ENCODE peak calls at places on chromosomes 6 and 20, in six cellular contexts. M is H1, L is H9, B is IMR-90, V is mesenchymal stem cell, E is neuronal stem cell. I is an unnamed sample.

GRCh38 chr6:118325220-118325860 is 222.8 kb upstream of the PLN start:
- DNase-seq in L (no peak), M (no peak), V (peak; percentile 38), E (no peak), B (peak; percentile 14), I (no peak)

GRCh38 chr20:1327241-1327653 is 1.7 kb downstream of the SDCBP2 start:
- DNase-seq in L (peak; percentile 25), B (peak; percentile 79), M (peak; percentile 27), E (no peak), V (peak; percentile 81), I (no peak)

GRCh38 chr6:19616022-19616421 is 221.1 kb upstream of the ID4 start:
- DNase-seq in B (no peak), V (no peak), L (no peak), E (no peak), M (no peak), I (no peak)

GRCh38 chr6:124372076-124372475 is 568.4 kb downstream of the NKAIN2 start:
- DNase-seq in M (no peak), B (no peak), L (no peak), E (no peak), V (peak; percentile 32), I (no peak)

GRCh38 chr6:119312875-119313338 is 36.7 kb downstream of the MAN1A1 start:
- DNase-seq in B (no peak), M (no peak), V (no peak), E (no peak), L (no peak), I (no peak)

GRCh38 chr20:2751868-2752630 is 48.4 kb downstream of the CPXM1 start:
- DNase-seq in L (no peak), B (no peak), E (no peak), M (peak; percentile 60), V (no peak), I (no peak)

GRCh38 chr6:128357391-128358110 is 162.8 kb downstream of the PTPRK start:
- DNase-seq in V (no peak), M (no peak), B (no peak), L (no peak), E (no peak), I (no peak)

GRCh38 chr6:74574794-74575193 is 631.1 kb downstream of the COL12A1 start:
- DNase-seq in V (peak; percentile 36), L (no peak), M (no peak), E (no peak), B (peak; percentile 58), I (peak; percentile 13)

GRCh38 chr6:90502866-90503407 is 83.9 kb downstream of the MAP3K7 start:
- DNase-seq in L (no peak), V (no peak), B (peak; percentile 4), M (no peak), E (no peak), I (no peak)

GRCh38 chr6:109454483-109455160 is 950 bp downstream of the MICAL1 start:
- DNase-seq in E (no peak), M (no peak), B (peak; percentile 28), V (peak; percentile 46), L (no peak), I (peak; percentile 39)

GRCh38 chr20:49883246-49883802 is 32.0 kb downstream of the SPATA2 start:
- DNase-seq in E (no peak), B (no peak), L (no peak), M (no peak), V (no peak), I (no peak)

GRCh38 chr6:80530096-80530495 is 423.6 kb downstream of the BCKDHB start:
- DNase-seq in V (no peak), L (no peak), B (no peak), E (no peak), M (no peak), I (no peak)

GRCh38 chr20:8790442-8791074 is 278.3 kb upstream of the PLCB4 start:
- DNase-seq in L (no peak), B (peak; percentile 60), E (peak; percentile 29), M (no peak), V (peak; percentile 57), I (peak; percentile 62)

GRCh38 chr20:13422637-13423036 is 201.6 kb downstream of the ISM1 start:
- DNase-seq in M (no peak), V (peak; percentile 44), E (no peak), L (no peak), B (peak; percentile 11), I (no peak)

GRCh38 chr6:83071023-83071422 is 3.6 kb downstream of the DOP1A start:
- DNase-seq in B (no peak), E (no peak), M (no peak), V (no peak), L (no peak), I (no peak)

GRCh38 chr6:1609662-1610496 is at the start of gene FOXC1:
- DNase-seq in L (peak; percentile 79), V (peak; percentile 74), E (peak; percentile 80), B (peak; percentile 94), M (no peak), I (peak; percentile 92)

GRCh38 chr6:110341671-110342304 is 16.4 kb downstream of the METTL24 start:
- DNase-seq in B (peak; percentile 32), V (peak; percentile 58), L (peak; percentile 70), E (no peak), M (peak; percentile 57), I (peak; percentile 19)

DNA sequence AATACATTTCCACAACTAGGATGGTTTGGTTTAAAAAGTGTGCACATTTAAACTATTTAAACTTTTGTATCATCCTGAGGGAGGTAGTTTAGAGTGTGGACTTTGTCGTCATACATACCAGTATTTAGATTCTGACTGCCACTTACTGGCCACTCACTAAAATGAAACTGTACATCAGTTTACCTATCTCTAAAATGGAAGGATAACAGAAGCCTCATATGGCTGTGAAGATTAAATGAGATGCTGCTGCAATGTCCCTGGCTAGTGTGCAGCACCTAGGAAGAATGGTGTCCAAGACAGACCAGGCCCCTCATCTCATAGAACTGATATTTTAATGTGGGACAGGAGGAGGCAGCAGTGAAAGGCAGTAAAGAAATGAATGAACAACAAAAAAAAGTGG is 12.0 kb upstream of the PKIG start:
- DNase-seq in L (no peak), V (no peak), B (no peak), E (no peak), M (no peak), I (no peak)
- H2BK5ac ChIP-seq in L (no peak overlapping the region), V (no peak overlapping the region), B (peak overlapping the region; percentile 37), E (no peak overlapping the region), M (no peak overlapping the region), I (no peak overlapping the region)

GRCh38 chr6:168555618-168556273 is 114.8 kb downstream of the SMOC2 start:
- DNase-seq in M (no peak), E (no peak), B (no peak), V (no peak), L (no peak), I (no peak)

GRCh38 chr6:168559574-168560098 is 118.7 kb downstream of the SMOC2 start:
- DNase-seq in V (no peak), E (no peak), B (no peak), L (no peak), M (no peak), I (peak; percentile 82)

GRCh38 chr6:168560126-168560525 is 119.1 kb downstream of the SMOC2 start:
- DNase-seq in V (no peak), L (no peak), E (no peak), B (no peak), M (no peak), I (peak; percentile 70)

GRCh38 chr6:168557512-168557911 is 116.5 kb downstream of the SMOC2 start:
- DNase-seq in M (no peak), E (no peak), B (no peak), L (no peak), V (no peak), I (no peak)

DNA sequence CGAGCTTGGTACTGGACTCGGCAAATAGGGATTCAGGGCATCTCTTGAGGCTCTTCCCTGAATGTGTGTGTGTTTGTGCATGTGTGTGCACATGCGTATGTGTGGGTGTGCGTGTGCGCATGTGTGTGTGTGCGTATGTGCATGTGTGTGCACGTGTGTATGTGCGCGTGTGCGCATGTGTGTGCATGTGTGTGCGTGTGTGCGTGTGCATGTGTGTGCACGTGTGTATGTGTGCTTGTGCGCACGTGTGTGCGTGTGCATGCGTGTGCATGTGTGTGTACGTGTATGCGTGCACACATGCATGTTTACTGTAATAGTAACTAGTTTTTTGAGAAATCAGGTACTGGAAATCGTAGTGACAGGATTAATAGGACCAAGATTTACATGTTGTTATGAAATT is 117.7 kb downstream of the SMOC2 start:
- DNase-seq in M (no peak), V (no peak), B (no peak), L (no peak), E (no peak), I (no peak)
- H4K91ac ChIP-seq in M (no peak overlapping the region), V (peak overlapping the region; percentile 77), B (no peak overlapping the region), L (no peak overlapping the region), E (peak overlapping the region; percentile 17), I (no peak overlapping the region)

GRCh38 chr6:3195695-3196497 is 31.6 kb downstream of the TUBB2B start:
- DNase-seq in L (peak; percentile 76), E (no peak), B (no peak), M (peak; percentile 66), V (no peak), I (no peak)

GRCh38 chr6:3196770-3197169 is 30.7 kb downstream of the TUBB2B start:
- DNase-seq in B (no peak), E (no peak), M (no peak), V (no peak), L (no peak), I (no peak)

GRCh38 chr6:3193102-3193837 is 34.2 kb downstream of the TUBB2B start:
- DNase-seq in L (peak; percentile 43), V (no peak), B (no peak), E (no peak), M (no peak), I (no peak)

GRCh38 chr6:3194535-3195376 is 32.7 kb downstream of the TUBB2B start:
- DNase-seq in L (peak; percentile 65), E (peak; percentile 59), V (peak; percentile 36), M (peak; percentile 62), B (peak; percentile 46), I (no peak)

GRCh38 chr6:3195377-3195694 is 32.1 kb downstream of the TUBB2B start:
- DNase-seq in V (no peak), B (no peak), E (no peak), L (no peak), M (no peak), I (no peak)
- H2BK5ac ChIP-seq in V (no peak overlapping the region), B (no peak overlapping the region), E (no peak overlapping the region), L (no peak overlapping the region), M (peak overlapping the region; percentile 85), I (no peak overlapping the region)

GRCh38 chr6:78505178-78505577 is 362.2 kb upstream of the IRAK1BP1 start:
- DNase-seq in L (no peak), B (no peak), E (no peak), V (no peak), M (no peak), I (no peak)

GRCh38 chr6:78502386-78502887 is 364.9 kb upstream of the IRAK1BP1 start:
- DNase-seq in V (no peak), E (no peak), L (no peak), M (no peak), B (no peak), I (no peak)

DNA sequence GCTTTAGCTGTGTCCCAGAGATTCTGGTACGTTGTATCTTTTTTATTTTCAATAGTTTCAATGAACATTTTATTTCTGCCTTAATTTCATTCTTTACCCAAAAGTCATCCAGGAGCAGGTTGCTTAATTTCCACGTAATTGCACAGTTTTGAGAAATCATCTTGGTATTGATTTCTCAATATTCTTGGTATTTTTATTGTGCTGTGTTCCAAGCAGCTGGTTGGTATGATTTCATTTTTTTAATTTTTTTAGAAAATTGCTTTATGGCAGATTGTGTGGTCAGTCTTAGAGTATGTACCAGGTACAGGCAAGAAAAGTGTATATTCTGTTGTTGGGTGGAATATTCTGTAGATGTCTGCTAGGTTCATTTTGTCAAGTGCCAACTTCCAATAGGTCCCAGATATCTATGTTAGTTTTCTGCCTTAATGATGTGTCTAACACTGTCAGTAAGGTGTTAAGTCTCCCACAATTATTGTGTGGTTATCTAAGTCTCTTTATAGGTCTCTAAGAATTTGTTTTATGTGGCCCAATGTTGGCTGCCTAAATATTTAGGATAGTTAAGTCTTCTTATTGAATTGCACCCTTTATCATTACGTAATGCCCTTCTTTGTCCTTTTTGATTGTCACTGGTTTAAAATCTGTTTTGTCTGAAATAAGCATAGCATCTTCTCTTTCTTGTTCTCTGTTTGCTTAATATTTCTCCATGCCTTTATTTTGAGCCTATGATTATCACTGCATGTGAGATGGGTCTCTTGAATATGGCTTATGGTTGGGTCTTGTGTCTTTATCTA is 366.9 kb upstream of the IRAK1BP1 start:
- DNase-seq in E (no peak), B (no peak), V (no peak), M (no peak), L (no peak), I (no peak)
- H4K91ac ChIP-seq in E (no peak overlapping the region), B (no peak overlapping the region), V (no peak overlapping the region), M (no peak overlapping the region), L (no peak overlapping the region), I (no peak overlapping the region)

I was measured in trophoblast cell.